ENCODE peak calls at places on chromosomes 5 and 9, in four cellular contexts. V is activated T-cell treated with anti-CD3 and anti-CD28 coated beads for 48 hours, W is posterior cingulate gyrus, S is RPMI8226. X is an unnamed sample.

GRCh38 chr9:128153947-128154695 is 4.9 kb downstream of the LCN2 start:
- DNase-seq in S (no peak), W (no peak), V (no peak), X (no peak)

GRCh38 chr5:134133995-134134541 is 19.6 kb downstream of the TCF7 start:
- DNase-seq in S (no peak), V (no peak), W (no peak), X (no peak)

GRCh38 chr5:132501961-132502931 is 11.7 kb upstream of the IRF1 start:
- DNase-seq in W (peak), V (no peak), S (no peak), X (no peak)

GRCh38 chr5:178466342-178466741 is 123.9 kb downstream of the COL23A1 start:
- DNase-seq in W (no peak), V (no peak), S (no peak), X (no peak)

GRCh38 chr5:180391276-180391675 is 38.1 kb upstream of the GFPT2 start:
- DNase-seq in W (no peak), V (no peak), S (no peak), X (peak)

GRCh38 chr5:78586251-78586650 is 62.3 kb downstream of the LHFPL2 start:
- DNase-seq in S (no peak), V (no peak), W (peak), X (peak)

GRCh38 chr9:38417003-38417965 is 7.0 kb downstream of the IGFBPL1 start:
- DNase-seq in V (no peak), S (peak), W (no peak), X (peak)

GRCh38 chr5:123181394-123181801 is 92.4 kb downstream of the PRDM6 start:
- DNase-seq in S (no peak), V (no peak), W (no peak), X (no peak)

GRCh38 chr9:109536859-109537258 is 38.8 kb upstream of the PTPN3 start:
- DNase-seq in S (no peak), W (no peak), V (no peak), X (no peak)

GRCh38 chr5:111748304-111748763 is 8.7 kb downstream of the NREP start:
- DNase-seq in W (no peak), V (no peak), S (no peak), X (peak)

GRCh38 chr5:169153405-169153804 is 147.5 kb downstream of the SLIT3 start:
- DNase-seq in V (no peak), S (no peak), W (no peak), X (no peak)

GRCh38 chr5:74966151-74967050 is 86.0 kb downstream of the GCNT4 start:
- DNase-seq in S (no peak), V (no peak), W (no peak), X (peak)

GRCh38 chr9:82115900-82116299 is 127.3 kb downstream of the SPATA31D1 start:
- DNase-seq in S (no peak), W (no peak), V (no peak), X (no peak)

GRCh38 chr9:16057541-16057940 is 504.7 kb downstream of the CCDC171 start:
- DNase-seq in V (no peak), W (no peak), S (no peak), X (no peak)

GRCh38 chr5:91092859-91093843 is 290.0 kb downstream of the ARRDC3 start:
- DNase-seq in W (no peak), S (no peak), V (no peak), X (no peak)

GRCh38 chr9:129343697-129344375 is 165.8 kb upstream of the IER5L start:
- DNase-seq in S (no peak), V (no peak), W (no peak), X (no peak)

GRCh38 chr5:161498531-161498930 is 48.0 kb downstream of the GABRB2 start:
- DNase-seq in V (no peak), W (no peak), S (no peak), X (no peak)

GRCh38 chr5:103132684-103133083 is 12.6 kb downstream of the PPIP5K2 start:
- DNase-seq in W (no peak), V (no peak), S (no peak), X (no peak)

GRCh38 chr9:35748858-35749514 is at the start of the genes GBA2 and RGP1:
- DNase-seq in W (peak), V (peak), S (peak), X (peak)

GRCh38 chr5:1524481-1524798 is 680 bp upstream of the LPCAT1 start:
- DNase-seq in S (no peak), V (no peak), W (no peak), X (no peak)

GRCh38 chr9:68872026-68872501 is 141.8 kb downstream of the PRKACG start:
- DNase-seq in V (no peak), S (no peak), W (no peak), X (no peak)

GRCh38 chr9:128523199-128523925 is 18.8 kb downstream of the GLE1 start:
- DNase-seq in S (no peak), V (no peak), W (peak), X (peak)

GRCh38 chr5:159582756-159583523 is 252.7 kb upstream of the IL12B start:
- DNase-seq in V (no peak), W (no peak), S (no peak), X (no peak)

GRCh38 chr9:5389109-5389732 is 48.5 kb downstream of the PLGRKT start:
- DNase-seq in W (no peak), V (peak), S (no peak), X (peak)

X was measured in AG20443.